ENCODE peak calls at places on chromosomes 5 and 9, in five cellular contexts. H, X, J, W and Y are unnamed samples.

GRCh38 chr5:169006206-169006605 is 294.7 kb downstream of the SLIT3 start:
- DNase-seq in H (no peak), X (no peak), J (no peak), W (no peak), Y (no peak)

GRCh38 chr5:77129386-77129785 is 42.3 kb upstream of the ZBED3 start:
- DNase-seq in H (peak), X (no peak), J (peak), W (peak), Y (no peak)

GRCh38 chr5:104071887-104072286 is 509.3 kb upstream of the NUDT12 start:
- DNase-seq in H (no peak), X (no peak), J (no peak), W (no peak), Y (no peak)

GRCh38 chr9:136645903-136646754 is 16.6 kb upstream of the EGFL7 start:
- DNase-seq in H (no peak), X (no peak), J (no peak), W (no peak), Y (no peak)

GRCh38 chr5:31531543-31531887 is 378 bp downstream of the DROSHA start:
- DNase-seq in H (peak), X (peak), J (peak), W (peak), Y (no peak)

GRCh38 chr9:114854736-114855355 is 49.0 kb upstream of the TNFSF15 start:
- DNase-seq in H (no peak), X (no peak), J (no peak), W (no peak), Y (no peak)

GRCh38 chr5:93423333-93423714 is 157.7 kb downstream of the NR2F1-AS1 start:
- DNase-seq in H (no peak), X (no peak), J (no peak), W (no peak), Y (no peak)

GRCh38 chr9:103377667-103378066 is 382.5 kb downstream of the CYLC2 start:
- DNase-seq in H (no peak), X (no peak), J (no peak), W (no peak), Y (no peak)

GRCh38 chr5:160081495-160081894 is 37.8 kb downstream of the PWWP2A start:
- DNase-seq in H (no peak), X (no peak), J (no peak), W (no peak), Y (no peak)

GRCh38 chr5:163705983-163706771 is 200.8 kb downstream of the MAT2B start:
- DNase-seq in H (peak), X (peak), J (no peak), W (no peak), Y (no peak)

GRCh38 chr9:90331826-90332575 is 310.6 kb downstream of the DIRAS2 start:
- DNase-seq in H (no peak), X (no peak), J (no peak), W (no peak), Y (no peak)

GRCh38 chr5:124789104-124789605 is 42.7 kb upstream of the ZNF608 start:
- DNase-seq in H (no peak), X (no peak), J (no peak), W (no peak), Y (no peak)

GRCh38 chr9:104027295-104027694 is 66.8 kb upstream of the SMC2 start:
- DNase-seq in H (no peak), X (no peak), J (no peak), W (peak), Y (no peak)

GRCh38 chr5:127400524-127400923 is 109.9 kb downstream of the MEGF10 start:
- DNase-seq in H (no peak), X (no peak), J (no peak), W (no peak), Y (no peak)

GRCh38 chr5:36017622-36018021 is 26.4 kb upstream of the UGT3A1 start:
- DNase-seq in H (no peak), X (no peak), J (no peak), W (no peak), Y (no peak)

GRCh38 chr9:116096046-116096445 is 57.5 kb upstream of the PAPPA start:
- DNase-seq in H (no peak), X (no peak), J (no peak), W (no peak), Y (no peak)